ENCODE peak calls at places on chromosomes 4 and X, in seven cellular contexts. One of them, this sample, is unnamed.

GRCh38 chr4:2243682-2244380 is 1.9 kb upstream of the HAUS3 start:
- DNase-seq in astrocyte: no peak
- DNase-seq in head of caudate nucleus: peak
- DNase-seq in sciatic nerve: peak
- DNase-seq in activated naive CD4-positive, alpha-beta T cell treated with Interleukin-2 at 50 U/mL for 16 hours: no peak
- DNase-seq in body of pancreas: peak
- DNase-seq in AG09319: no peak
- DNase-seq in this sample: peak

GRCh38 chr4:128812360-128812958 is 3.0 kb downstream of the JADE1 start:
- DNase-seq in astrocyte: peak
- DNase-seq in head of caudate nucleus: peak
- DNase-seq in sciatic nerve: peak
- DNase-seq in activated naive CD4-positive, alpha-beta T cell treated with Interleukin-2 at 50 U/mL for 16 hours: no peak
- DNase-seq in body of pancreas: peak
- DNase-seq in AG09319: no peak
- DNase-seq in this sample: no peak

GRCh38 chr4:167987285-167987684 is 105.1 kb upstream of the ANXA10 start:
- DNase-seq in astrocyte: no peak
- DNase-seq in head of caudate nucleus: no peak
- DNase-seq in sciatic nerve: no peak
- DNase-seq in activated naive CD4-positive, alpha-beta T cell treated with Interleukin-2 at 50 U/mL for 16 hours: no peak
- DNase-seq in body of pancreas: no peak
- DNase-seq in AG09319: no peak
- DNase-seq in this sample: no peak

GRCh38 chr4:182895791-182896292 is 21.3 kb downstream of the DCTD start:
- DNase-seq in astrocyte: no peak
- DNase-seq in head of caudate nucleus: no peak
- DNase-seq in sciatic nerve: no peak
- DNase-seq in activated naive CD4-positive, alpha-beta T cell treated with Interleukin-2 at 50 U/mL for 16 hours: no peak
- DNase-seq in body of pancreas: peak
- DNase-seq in AG09319: no peak
- DNase-seq in this sample: no peak

GRCh38 chr4:48400416-48400815 is 59.1 kb downstream of the SLAIN2 start:
- DNase-seq in astrocyte: no peak
- DNase-seq in head of caudate nucleus: no peak
- DNase-seq in sciatic nerve: no peak
- DNase-seq in activated naive CD4-positive, alpha-beta T cell treated with Interleukin-2 at 50 U/mL for 16 hours: no peak
- DNase-seq in body of pancreas: no peak
- DNase-seq in AG09319: no peak
- DNase-seq in this sample: no peak

GRCh38 chr4:7358100-7358735 is 76.5 kb downstream of the PSAPL1 start:
- DNase-seq in astrocyte: peak
- DNase-seq in head of caudate nucleus: peak
- DNase-seq in sciatic nerve: no peak
- DNase-seq in activated naive CD4-positive, alpha-beta T cell treated with Interleukin-2 at 50 U/mL for 16 hours: no peak
- DNase-seq in body of pancreas: no peak
- DNase-seq in AG09319: peak
- DNase-seq in this sample: no peak

GRCh38 chr4:183444953-183445543 is 612 bp downstream of the CDKN2AIP start:
- DNase-seq in astrocyte: no peak
- DNase-seq in head of caudate nucleus: peak
- DNase-seq in sciatic nerve: peak
- DNase-seq in activated naive CD4-positive, alpha-beta T cell treated with Interleukin-2 at 50 U/mL for 16 hours: no peak
- DNase-seq in body of pancreas: peak
- DNase-seq in AG09319: no peak
- DNase-seq in this sample: peak

GRCh38 chr4:174236359-174236758 is 47.1 kb downstream of the FBXO8 start:
- DNase-seq in astrocyte: no peak
- DNase-seq in head of caudate nucleus: no peak
- DNase-seq in sciatic nerve: no peak
- DNase-seq in activated naive CD4-positive, alpha-beta T cell treated with Interleukin-2 at 50 U/mL for 16 hours: no peak
- DNase-seq in body of pancreas: no peak
- DNase-seq in AG09319: no peak
- DNase-seq in this sample: no peak

GRCh38 chrX:42096262-42096939 is 173.0 kb upstream of the CASK start:
- DNase-seq in astrocyte: peak
- DNase-seq in head of caudate nucleus: no peak
- DNase-seq in sciatic nerve: no peak
- DNase-seq in activated naive CD4-positive, alpha-beta T cell treated with Interleukin-2 at 50 U/mL for 16 hours: no peak
- DNase-seq in body of pancreas: peak
- DNase-seq in AG09319: peak
- DNase-seq in this sample: no peak

GRCh38 chr4:125013891-125014290 is 300.9 kb upstream of the FAT4 start:
- DNase-seq in astrocyte: peak
- DNase-seq in head of caudate nucleus: no peak
- DNase-seq in sciatic nerve: no peak
- DNase-seq in activated naive CD4-positive, alpha-beta T cell treated with Interleukin-2 at 50 U/mL for 16 hours: no peak
- DNase-seq in body of pancreas: no peak
- DNase-seq in AG09319: no peak
- DNase-seq in this sample: no peak

GRCh38 chr4:26736621-26737020 is 124.0 kb upstream of the STIM2 start:
- DNase-seq in astrocyte: peak
- DNase-seq in head of caudate nucleus: no peak
- DNase-seq in sciatic nerve: no peak
- DNase-seq in activated naive CD4-positive, alpha-beta T cell treated with Interleukin-2 at 50 U/mL for 16 hours: no peak
- DNase-seq in body of pancreas: no peak
- DNase-seq in AG09319: no peak
- DNase-seq in this sample: no peak

GRCh38 chrX:41010188-41010846 is 74.9 kb upstream of the USP9X start:
- DNase-seq in astrocyte: peak
- DNase-seq in head of caudate nucleus: peak
- DNase-seq in sciatic nerve: peak
- DNase-seq in activated naive CD4-positive, alpha-beta T cell treated with Interleukin-2 at 50 U/mL for 16 hours: peak
- DNase-seq in body of pancreas: peak
- DNase-seq in AG09319: peak
- DNase-seq in this sample: peak

GRCh38 chr4:145234086-145234694 is 53.8 kb upstream of the OTUD4 start:
- DNase-seq in astrocyte: peak
- DNase-seq in head of caudate nucleus: peak
- DNase-seq in sciatic nerve: no peak
- DNase-seq in activated naive CD4-positive, alpha-beta T cell treated with Interleukin-2 at 50 U/mL for 16 hours: peak
- DNase-seq in body of pancreas: peak
- DNase-seq in AG09319: no peak
- DNase-seq in this sample: peak

GRCh38 chr4:98314791-98315565 is 53.8 kb downstream of the RAP1GDS1 start:
- DNase-seq in astrocyte: peak
- DNase-seq in head of caudate nucleus: no peak
- DNase-seq in sciatic nerve: no peak
- DNase-seq in activated naive CD4-positive, alpha-beta T cell treated with Interleukin-2 at 50 U/mL for 16 hours: no peak
- DNase-seq in body of pancreas: no peak
- DNase-seq in AG09319: no peak
- DNase-seq in this sample: no peak

GRCh38 chr4:185810746-185811508 is 1.1 kb downstream of the SORBS2 start:
- DNase-seq in astrocyte: no peak
- DNase-seq in head of caudate nucleus: no peak
- DNase-seq in sciatic nerve: no peak
- DNase-seq in activated naive CD4-positive, alpha-beta T cell treated with Interleukin-2 at 50 U/mL for 16 hours: no peak
- DNase-seq in body of pancreas: no peak
- DNase-seq in AG09319: no peak
- DNase-seq in this sample: no peak

GRCh38 chrX:51002160-51002632 is 91.7 kb downstream of the BMP15 start:
- DNase-seq in astrocyte: no peak
- DNase-seq in head of caudate nucleus: no peak
- DNase-seq in sciatic nerve: peak
- DNase-seq in activated naive CD4-positive, alpha-beta T cell treated with Interleukin-2 at 50 U/mL for 16 hours: no peak
- DNase-seq in body of pancreas: no peak
- DNase-seq in AG09319: no peak
- DNase-seq in this sample: no peak

GRCh38 chr4:1460967-1461868 is 55.0 kb upstream of the NKX1-1 start:
- DNase-seq in astrocyte: no peak
- DNase-seq in head of caudate nucleus: no peak
- DNase-seq in sciatic nerve: no peak
- DNase-seq in activated naive CD4-positive, alpha-beta T cell treated with Interleukin-2 at 50 U/mL for 16 hours: no peak
- DNase-seq in body of pancreas: no peak
- DNase-seq in AG09319: no peak
- DNase-seq in this sample: peak

GRCh38 chr4:5710065-5710961 is 688 bp upstream of the EVC start:
- DNase-seq in astrocyte: no peak
- DNase-seq in head of caudate nucleus: no peak
- DNase-seq in sciatic nerve: no peak
- DNase-seq in activated naive CD4-positive, alpha-beta T cell treated with Interleukin-2 at 50 U/mL for 16 hours: no peak
- DNase-seq in body of pancreas: no peak
- DNase-seq in AG09319: no peak
- DNase-seq in this sample: no peak

GRCh38 chrX:74534569-74535038 is 79.8 kb downstream of the RLIM start:
- DNase-seq in astrocyte: peak
- DNase-seq in head of caudate nucleus: no peak
- DNase-seq in sciatic nerve: no peak
- DNase-seq in activated naive CD4-positive, alpha-beta T cell treated with Interleukin-2 at 50 U/mL for 16 hours: no peak
- DNase-seq in body of pancreas: no peak
- DNase-seq in AG09319: no peak
- DNase-seq in this sample: no peak

GRCh38 chr4:7725951-7726350 is 213.7 kb downstream of the AFAP1 start:
- DNase-seq in astrocyte: no peak
- DNase-seq in head of caudate nucleus: peak
- DNase-seq in sciatic nerve: no peak
- DNase-seq in activated naive CD4-positive, alpha-beta T cell treated with Interleukin-2 at 50 U/mL for 16 hours: no peak
- DNase-seq in body of pancreas: no peak
- DNase-seq in AG09319: no peak
- DNase-seq in this sample: no peak